ENCODE peak calls at places on chromosomes 12 and 14, in five cellular contexts. One of them, this sample, is unnamed.
A peak's percentile ranks its signal among the peaks of the same experiment; 100 is the strongest.

GRCh38 chr12:109800536-109800935 is 32.7 kb downstream of the TRPV4 start:
- DNase-seq in kidney epithelial cell: no peak
- DNase-seq in amygdala: no peak
- DNase-seq in HFF-Myc: no peak
- DNase-seq in T-helper 1 cell: no peak
- DNase-seq in this sample: no peak

GRCh38 chr12:460301-461230 is 827 bp downstream of the B4GALNT3 start:
- DNase-seq in amygdala: no peak
- DNase-seq in kidney epithelial cell: no peak
- DNase-seq in T-helper 1 cell: peak; percentile 36
- DNase-seq in HFF-Myc: no peak
- DNase-seq in this sample: peak; percentile 72

GRCh38 chr12:123097521-123098084 is 53.3 kb downstream of the PITPNM2 start:
- DNase-seq in HFF-Myc: no peak
- DNase-seq in T-helper 1 cell: no peak
- DNase-seq in amygdala: no peak
- DNase-seq in kidney epithelial cell: no peak
- DNase-seq in this sample: peak; percentile 73

GRCh38 chr12:119448737-119449136 is 114.2 kb downstream of the CCDC60 start:
- DNase-seq in HFF-Myc: no peak
- DNase-seq in amygdala: no peak
- DNase-seq in T-helper 1 cell: no peak
- DNase-seq in kidney epithelial cell: no peak
- DNase-seq in this sample: no peak

GRCh38 chr12:27333311-27334009 is 824 bp downstream of the BMAL2 start:
- DNase-seq in amygdala: no peak
- DNase-seq in kidney epithelial cell: no peak
- DNase-seq in T-helper 1 cell: no peak
- DNase-seq in HFF-Myc: no peak
- DNase-seq in this sample: no peak

GRCh38 chr14:23910081-23910875 is 43.3 kb upstream of the DHRS4 start:
- DNase-seq in T-helper 1 cell: no peak
- DNase-seq in kidney epithelial cell: no peak
- DNase-seq in amygdala: no peak
- DNase-seq in HFF-Myc: peak; percentile 20
- DNase-seq in this sample: no peak

GRCh38 chr12:132549059-132549458 is 59.1 kb downstream of the FBRSL1 start:
- DNase-seq in HFF-Myc: no peak
- DNase-seq in kidney epithelial cell: no peak
- DNase-seq in amygdala: no peak
- DNase-seq in T-helper 1 cell: no peak
- DNase-seq in this sample: no peak

GRCh38 chr12:31558521-31558920 is 32.4 kb downstream of the DENND5B start:
- DNase-seq in amygdala: no peak
- DNase-seq in T-helper 1 cell: no peak
- DNase-seq in HFF-Myc: no peak
- DNase-seq in kidney epithelial cell: no peak
- DNase-seq in this sample: no peak

GRCh38 chr12:105067511-105068031 is 16.7 kb downstream of the ALDH1L2 start:
- DNase-seq in T-helper 1 cell: no peak
- DNase-seq in amygdala: no peak
- DNase-seq in kidney epithelial cell: no peak
- DNase-seq in HFF-Myc: no peak
- DNase-seq in this sample: no peak

GRCh38 chr14:96934961-96935360 is 137.8 kb downstream of the VRK1 start:
- DNase-seq in HFF-Myc: no peak
- DNase-seq in amygdala: no peak
- DNase-seq in kidney epithelial cell: no peak
- DNase-seq in T-helper 1 cell: no peak
- DNase-seq in this sample: no peak

GRCh38 chr12:42346603-42347002 is 20.6 kb downstream of the PPHLN1 start:
- DNase-seq in amygdala: no peak
- DNase-seq in T-helper 1 cell: no peak
- DNase-seq in kidney epithelial cell: no peak
- DNase-seq in HFF-Myc: no peak
- DNase-seq in this sample: no peak

GRCh38 chr12:85865905-85866304 is 8.2 kb upstream of the NTS start:
- DNase-seq in kidney epithelial cell: no peak
- DNase-seq in T-helper 1 cell: no peak
- DNase-seq in amygdala: no peak
- DNase-seq in HFF-Myc: no peak
- DNase-seq in this sample: no peak

GRCh38 chr14:101839236-101839635 is 77.7 kb downstream of the PPP2R5C start:
- DNase-seq in amygdala: no peak
- DNase-seq in HFF-Myc: no peak
- DNase-seq in T-helper 1 cell: no peak
- DNase-seq in kidney epithelial cell: no peak
- DNase-seq in this sample: no peak

GRCh38 chr14:89337912-89338311 is 79.1 kb downstream of the FOXN3 start:
- DNase-seq in amygdala: no peak
- DNase-seq in HFF-Myc: no peak
- DNase-seq in kidney epithelial cell: no peak
- DNase-seq in T-helper 1 cell: no peak
- DNase-seq in this sample: no peak

GRCh38 chr12:52228366-52228765 is 4.7 kb upstream of the KRT7 start:
- DNase-seq in HFF-Myc: no peak
- DNase-seq in kidney epithelial cell: no peak
- DNase-seq in T-helper 1 cell: no peak
- DNase-seq in amygdala: no peak
- DNase-seq in this sample: no peak

GRCh38 chr14:72904840-72905561 is 11.1 kb upstream of the DPF3 start:
- DNase-seq in T-helper 1 cell: peak; percentile 44
- DNase-seq in amygdala: peak; percentile 2
- DNase-seq in kidney epithelial cell: no peak
- DNase-seq in HFF-Myc: no peak
- DNase-seq in this sample: no peak

GRCh38 chr12:91984571-91984970 is 161.1 kb downstream of the BTG1 start:
- DNase-seq in kidney epithelial cell: no peak
- DNase-seq in amygdala: no peak
- DNase-seq in HFF-Myc: no peak
- DNase-seq in T-helper 1 cell: no peak
- DNase-seq in this sample: no peak

GRCh38 chr12:47488888-47489287 is 216.9 kb downstream of the RPAP3 start:
- DNase-seq in amygdala: no peak
- DNase-seq in kidney epithelial cell: no peak
- DNase-seq in T-helper 1 cell: no peak
- DNase-seq in HFF-Myc: no peak
- DNase-seq in this sample: no peak

GRCh38 chr14:102255401-102256190 is 49.4 kb downstream of the MOK start:
- DNase-seq in T-helper 1 cell: no peak
- DNase-seq in amygdala: no peak
- DNase-seq in kidney epithelial cell: no peak
- DNase-seq in HFF-Myc: no peak
- DNase-seq in this sample: no peak

GRCh38 chr12:116400671-116401357 is 123.3 kb upstream of the MED13L start:
- DNase-seq in T-helper 1 cell: no peak
- DNase-seq in kidney epithelial cell: no peak
- DNase-seq in HFF-Myc: no peak
- DNase-seq in amygdala: no peak
- DNase-seq in this sample: no peak

GRCh38 chr12:52915637-52916036 is 10.8 kb upstream of the KRT8 start:
- DNase-seq in amygdala: no peak
- DNase-seq in kidney epithelial cell: no peak
- DNase-seq in T-helper 1 cell: no peak
- DNase-seq in HFF-Myc: no peak
- DNase-seq in this sample: no peak

GRCh38 chr14:105316968-105317498 is 2.5 kb downstream of the PACS2 start:
- DNase-seq in T-helper 1 cell: no peak
- DNase-seq in kidney epithelial cell: no peak
- DNase-seq in HFF-Myc: no peak
- DNase-seq in amygdala: no peak
- DNase-seq in this sample: no peak

GRCh38 chr12:79388006-79388405 is 302.8 kb downstream of the PAWR start:
- DNase-seq in amygdala: no peak
- DNase-seq in HFF-Myc: no peak
- DNase-seq in T-helper 1 cell: no peak
- DNase-seq in kidney epithelial cell: no peak
- DNase-seq in this sample: no peak

GRCh38 chr12:18468521-18469075 is 207.3 kb downstream of the PIK3C2G start:
- DNase-seq in T-helper 1 cell: no peak
- DNase-seq in kidney epithelial cell: peak; percentile 38
- DNase-seq in HFF-Myc: no peak
- DNase-seq in amygdala: no peak
- DNase-seq in this sample: no peak

This sample was measured in posterior cingulate gyrus.